ENCODE peak calls at places on chromosomes 1 and 21, in five cellular contexts. W, B, K, E and I are unnamed samples.

GRCh38 chr1:23100074-23100748 is 68.4 kb downstream of the LUZP1 start:
- DNase-seq in W (peak), B (peak), K (peak), E (no peak), I (no peak)

GRCh38 chr1:101203812-101204540 is 32.8 kb upstream of the S1PR1 start:
- DNase-seq in W (no peak), B (peak), K (peak), E (no peak), I (no peak)

GRCh38 chr1:225651376-225651871 is 1.5 kb downstream of the ENAH start:
- DNase-seq in W (no peak), B (peak), K (peak), E (no peak), I (no peak)

GRCh38 chr21:45545691-45546531 is 3.7 kb upstream of the SLC19A1 start:
- DNase-seq in W (peak), B (no peak), K (no peak), E (no peak), I (peak)

GRCh38 chr21:43361493-43362296 is 65.2 kb downstream of the SIK1 start:
- DNase-seq in W (no peak), B (peak), K (no peak), E (peak), I (no peak)

GRCh38 chr1:61568460-61569211 is 156.3 kb downstream of the TM2D1 start:
- DNase-seq in W (no peak), B (no peak), K (no peak), E (no peak), I (no peak)

GRCh38 chr1:14535619-14536355 is 62.7 kb upstream of the KAZN start:
- DNase-seq in W (no peak), B (no peak), K (no peak), E (no peak), I (no peak)

GRCh38 chr21:45524756-45525152 is 17.5 kb downstream of the SLC19A1 start:
- DNase-seq in W (peak), B (no peak), K (no peak), E (no peak), I (no peak)

GRCh38 chr1:107965112-107965991 is at the start of gene VAV3:
- DNase-seq in W (peak), B (peak), K (peak), E (no peak), I (peak)

GRCh38 chr1:26358411-26359384 is 4.8 kb upstream of the CRYBG2 start:
- DNase-seq in W (no peak), B (no peak), K (peak), E (peak), I (no peak)

GRCh38 chr1:58982259-58982998 is 198.6 kb upstream of the JUN start:
- DNase-seq in W (peak), B (no peak), K (no peak), E (no peak), I (no peak)

GRCh38 chr1:43933386-43934278 is at the start of gene ARTN:
- DNase-seq in W (no peak), B (no peak), K (peak), E (no peak), I (peak)

GRCh38 chr1:8643542-8644536 is 173.6 kb downstream of the RERE start:
- DNase-seq in W (no peak), B (no peak), K (peak), E (no peak), I (no peak)

GRCh38 chr1:230573647-230574046 is 68.6 kb upstream of the COG2 start:
- DNase-seq in W (no peak), B (no peak), K (no peak), E (no peak), I (no peak)

GRCh38 chr1:10694274-10694632 is 102.2 kb downstream of the CASZ1 start:
- DNase-seq in W (no peak), B (no peak), K (no peak), E (peak), I (no peak)

GRCh38 chr21:37659874-37660273 is 256.4 kb downstream of the KCNJ6 start:
- DNase-seq in W (no peak), B (no peak), K (no peak), E (no peak), I (no peak)

GRCh38 chr21:37656899-37657298 is 259.4 kb downstream of the KCNJ6 start:
- DNase-seq in W (no peak), B (no peak), K (no peak), E (no peak), I (no peak)

GRCh38 chr21:37658121-37658993 is 257.9 kb downstream of the KCNJ6 start:
- DNase-seq in W (no peak), B (no peak), K (no peak), E (no peak), I (no peak)

GRCh38 chr21:37660709-37661108 is 255.5 kb downstream of the KCNJ6 start:
- DNase-seq in W (no peak), B (no peak), K (no peak), E (no peak), I (no peak)

GRCh38 chr21:37658994-37659458 is 257.2 kb downstream of the KCNJ6 start:
- DNase-seq in W (no peak), B (peak), K (peak), E (no peak), I (no peak)
- H3K27ac ChIP-seq in W (no peak), B (no peak), K (no peak), E (no peak), I (peak)

GRCh38 chr1:54996359-54996868 is 2.3 kb upstream of the BSND start:
- DNase-seq in W (peak), B (peak), K (peak), E (peak), I (peak)
- TF ChIP-seq CTCF in W (peak), B (peak), K (peak), E (peak), I (peak)

GRCh38 chr21:29080454-29080930 is 7.0 kb upstream of the CCT8 start:
- DNase-seq in W (no peak), B (peak), K (no peak), E (no peak), I (no peak)
- H3K27ac ChIP-seq in W (no peak), B (no peak), K (no peak), E (peak), I (peak)

GRCh38 chr1:20351911-20352675 is 61.4 kb downstream of the VWA5B1 start:
- DNase-seq in W (no peak), B (no peak), K (no peak), E (no peak), I (no peak)
- TF ChIP-seq CTCF in W (no peak), B (no peak), K (no peak), E (no peak), I (no peak)

DNA sequence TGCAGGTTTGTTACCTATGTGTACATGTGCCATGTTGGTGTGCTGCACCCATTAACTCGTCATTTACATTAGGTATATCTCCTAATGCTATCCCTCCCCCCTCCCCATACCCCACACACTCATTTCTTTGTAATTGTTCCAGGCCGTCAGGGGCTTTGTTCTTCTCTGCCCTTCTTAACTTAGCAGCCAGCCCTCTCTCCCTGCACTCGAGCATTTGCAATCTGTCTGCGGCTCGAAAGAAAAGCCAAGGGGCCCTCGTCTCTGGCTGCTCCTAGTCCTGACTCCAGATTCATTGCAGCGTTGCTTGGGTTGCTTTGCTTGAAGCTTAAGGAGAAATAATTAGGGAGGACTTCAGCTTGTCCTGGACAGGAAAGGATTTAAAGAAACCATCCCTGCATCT is 85.7 kb downstream of the ATP1A1 start:
- DNase-seq in W (no peak), B (no peak), K (no peak), E (no peak), I (no peak)
- H3K27ac ChIP-seq in W (no peak), B (no peak), K (no peak), E (no peak), I (no peak)